ENCODE peak calls at places on chromosomes 2 and 18, in eight cellular contexts. W, B, D, P, C, E, M and G are unnamed samples.
A peak's percentile ranks its signal among the peaks of the same experiment; 100 is the strongest.

GRCh38 chr2:134461511-134461910 is 207.6 kb downstream of the MGAT5 start:
- DNase-seq in W (no peak), M (no peak), C (peak; percentile 6), B (no peak), P (peak; percentile 31), D (no peak), E (no peak), G (no peak)

GRCh38 chr18:42545825-42546224 is 569.7 kb downstream of the RIT2 start:
- DNase-seq in B (no peak), M (no peak), E (no peak), P (peak; percentile 8), D (no peak), W (no peak), C (peak; percentile 74), G (no peak)

GRCh38 chr2:223500690-223501089 is 101.5 kb downstream of the SCG2 start:
- DNase-seq in E (no peak), C (no peak), P (no peak), M (no peak), W (no peak), B (no peak), D (no peak), G (no peak)

GRCh38 chr2:208358758-208359631 is 47.6 kb upstream of the PTH2R start:
- DNase-seq in E (no peak), M (no peak), B (no peak), D (peak; percentile 47), C (peak; percentile 73), W (no peak), P (no peak), G (no peak)

GRCh38 chr2:177285892-177286715 is 21.6 kb upstream of the NFE2L2 start:
- DNase-seq in W (no peak), C (no peak), P (no peak), E (no peak), B (no peak), D (no peak), M (no peak), G (no peak)

GRCh38 chr2:111708478-111708877 is 175.5 kb downstream of the ANAPC1 start:
- DNase-seq in B (no peak), D (no peak), W (no peak), M (no peak), C (no peak), E (no peak), P (no peak), G (no peak)

GRCh38 chr18:48333563-48333962 is 75.6 kb downstream of the ZBTB7C start:
- DNase-seq in P (no peak), C (no peak), M (no peak), E (no peak), B (no peak), D (no peak), W (no peak), G (no peak)

GRCh38 chr18:3455938-3456685 is 6.1 kb downstream of the TGIF1 start:
- DNase-seq in D (no peak), C (peak; percentile 68), E (no peak), W (no peak), B (no peak), P (peak; percentile 54), M (peak; percentile 68), G (no peak)

GRCh38 chr18:76932026-76932819 is 109.9 kb downstream of the ZNF236 start:
- DNase-seq in P (peak; percentile 92), B (no peak), M (no peak), D (no peak), E (peak; percentile 31), W (no peak), C (peak; percentile 56), G (no peak)

GRCh38 chr2:223562078-223562477 is 40.1 kb downstream of the SCG2 start:
- DNase-seq in P (no peak), E (no peak), B (no peak), D (no peak), W (no peak), M (no peak), C (no peak), G (no peak)

GRCh38 chr2:195660265-195660890 is 3.4 kb downstream of the SLC39A10 start:
- DNase-seq in B (peak; percentile 55), E (peak; percentile 69), D (peak; percentile 40), W (peak; percentile 71), M (peak; percentile 77), P (peak; percentile 82), C (peak; percentile 88), G (peak; percentile 71)

GRCh38 chr2:23433282-23433681 is 48.3 kb downstream of the KLHL29 start:
- DNase-seq in C (no peak), M (no peak), W (no peak), P (no peak), B (no peak), E (no peak), D (no peak), G (no peak)

GRCh38 chr2:85250045-85250444 is 77.7 kb downstream of the TGOLN2 start:
- DNase-seq in C (peak; percentile 75), D (no peak), M (no peak), W (no peak), B (no peak), E (no peak), P (peak; percentile 39), G (no peak)

GRCh38 chr18:23155537-23155936 is 20.3 kb downstream of the CABLES1 start:
- DNase-seq in E (no peak), P (no peak), W (no peak), D (no peak), B (no peak), M (no peak), C (no peak), G (no peak)

GRCh38 chr18:10234912-10235439 is 219.5 kb upstream of the APCDD1 start:
- DNase-seq in W (no peak), M (no peak), D (no peak), B (no peak), E (no peak), P (peak; percentile 85), C (peak; percentile 54), G (no peak)

GRCh38 chr2:158926478-158926948 is 41.9 kb upstream of the TANC1 start:
- DNase-seq in P (peak; percentile 78), M (peak; percentile 63), C (peak; percentile 76), D (no peak), B (no peak), E (no peak), W (no peak), G (no peak)

GRCh38 chr2:24617431-24617830 is 126.4 kb downstream of the NCOA1 start:
- DNase-seq in B (no peak), E (no peak), P (no peak), D (no peak), C (no peak), W (no peak), M (no peak), G (no peak)

GRCh38 chr2:24616606-24617005 is 125.6 kb downstream of the NCOA1 start:
- DNase-seq in P (no peak), D (no peak), M (no peak), W (no peak), E (no peak), B (no peak), C (no peak), G (no peak)

GRCh38 chr2:24611626-24612025 is 120.6 kb downstream of the NCOA1 start:
- DNase-seq in E (no peak), W (no peak), M (no peak), D (no peak), B (no peak), P (no peak), C (no peak), G (no peak)

DNA sequence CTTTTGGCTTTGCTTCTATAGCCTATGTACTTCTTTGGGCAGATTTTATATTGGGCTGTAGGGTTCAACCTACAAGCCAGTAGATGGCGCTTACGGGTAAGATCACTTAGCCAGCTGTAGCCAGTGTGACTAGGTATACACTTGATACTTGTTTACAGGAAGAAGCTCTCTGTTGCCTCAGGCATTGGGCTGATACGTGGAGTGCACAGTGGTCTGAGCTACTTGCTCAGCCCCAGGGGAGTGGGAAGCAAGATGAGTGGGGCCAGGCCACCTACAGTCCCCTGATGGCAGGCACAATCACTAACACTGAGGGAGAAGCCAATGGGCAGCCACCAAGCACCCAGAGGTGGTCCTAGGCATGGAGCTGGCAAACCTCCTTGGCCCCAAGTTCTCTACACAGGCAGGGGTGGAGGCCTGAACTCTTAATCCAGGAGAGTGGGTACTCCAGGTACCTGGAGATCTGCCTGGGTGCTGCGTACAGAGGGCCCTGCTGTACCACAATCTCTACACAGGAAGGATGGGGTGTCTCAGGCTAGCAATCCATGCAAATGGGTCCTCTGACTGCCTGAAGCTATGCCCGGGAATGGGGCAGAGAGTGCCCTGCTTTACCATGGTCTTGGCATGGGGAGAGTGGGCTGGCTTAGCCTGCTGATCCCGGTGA is 122.2 kb downstream of the NCOA1 start:
- DNase-seq in M (peak; percentile 25), C (peak; percentile 58), D (peak; percentile 73), B (peak; percentile 53), P (peak; percentile 76), W (peak; percentile 5), E (no peak), G (no peak)
- TF ChIP-seq CTCF in M (peak; percentile 14), C (peak; percentile 50), D (peak; percentile 81), B (no peak), P (peak; percentile 56), W (peak; percentile 54), E (no peak), G (no peak)

DNA sequence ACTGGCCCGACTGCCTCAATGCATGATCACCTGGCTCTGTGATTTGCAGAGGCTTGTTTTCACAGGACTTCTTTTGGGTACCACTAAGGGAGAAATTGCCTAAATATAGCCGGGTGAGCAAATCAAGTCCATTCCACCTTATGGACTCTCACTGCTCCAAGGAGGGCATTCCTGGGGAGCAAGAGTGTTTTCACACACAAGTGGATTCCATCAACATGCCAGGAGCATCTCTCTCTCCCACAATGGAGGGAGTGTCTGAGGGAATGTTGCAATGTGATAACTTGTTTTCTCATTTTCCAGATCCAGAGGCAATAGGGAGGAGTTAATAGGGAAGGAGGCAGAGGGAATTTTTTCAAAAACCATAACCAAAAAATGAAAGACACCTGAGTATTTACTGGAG is 250.7 kb downstream of the SATB2 start:
- DNase-seq in P (no peak), D (no peak), M (no peak), C (peak; percentile 23), E (no peak), W (no peak), B (no peak), G (no peak)
- TF ChIP-seq CTCF in P (no peak), D (no peak), M (no peak), C (no peak), E (no peak), W (no peak), B (no peak), G (no peak)

DNA sequence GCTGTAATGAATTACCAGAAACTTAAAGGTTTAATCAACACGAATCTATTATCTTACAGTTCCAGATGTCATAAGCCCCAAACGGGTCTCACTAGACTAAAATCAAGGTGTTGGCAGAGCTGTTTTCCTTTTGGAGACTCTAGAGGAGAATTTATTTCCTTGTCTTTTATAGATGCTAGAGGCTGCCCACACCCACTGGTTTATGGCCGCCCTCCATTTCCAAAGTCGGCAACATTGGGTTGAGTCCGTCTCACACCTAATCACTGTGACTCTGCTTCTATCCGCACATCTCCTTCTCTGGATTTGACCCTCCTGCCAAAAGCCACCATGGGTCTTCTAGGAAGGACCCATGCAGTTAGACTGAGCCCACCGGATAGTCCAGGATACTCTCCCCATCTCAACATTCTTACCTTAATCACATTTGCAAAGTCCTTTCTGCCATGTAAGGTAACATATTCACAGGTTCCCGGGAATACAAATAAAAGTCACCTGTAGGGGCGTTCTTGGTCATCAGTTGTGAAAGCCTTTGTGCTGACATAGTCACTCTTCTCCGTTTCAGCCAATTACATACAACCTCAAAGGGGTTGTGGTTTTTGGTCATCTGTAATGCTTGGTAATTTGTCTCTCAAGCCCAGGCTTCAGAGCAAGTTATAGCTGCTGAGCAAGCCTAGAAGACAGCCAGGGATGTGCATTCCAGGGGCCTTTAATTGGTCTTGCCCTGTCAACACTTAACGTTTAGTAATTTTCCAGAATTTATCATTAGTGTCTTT is 179.4 kb downstream of the ANTXR1 start:
- DNase-seq in P (no peak), C (no peak), E (no peak), B (no peak), W (no peak), M (no peak), D (no peak), G (no peak)
- TF ChIP-seq CTCF in P (no peak), C (no peak), E (no peak), B (no peak), W (no peak), M (no peak), D (peak; percentile 36), G (no peak)

GRCh38 chr18:34322365-34323289 is 97.9 kb upstream of the NOL4 start:
- DNase-seq in B (peak; percentile 19), C (peak; percentile 52), P (peak; percentile 57), W (peak; percentile 66), D (peak; percentile 50), E (peak; percentile 8), M (peak; percentile 51), G (peak; percentile 67)
- TF ChIP-seq CTCF in B (peak; percentile 68), C (peak; percentile 53), P (peak; percentile 66), W (peak; percentile 91), D (peak; percentile 93), E (peak; percentile 49), M (peak; percentile 29), G (peak; percentile 84)